ENCODE peak calls at places on chromosomes 7 and 10, in four cellular contexts. G, O, N and P are unnamed samples. For H3K4me1, the result is how much of the 10 kb centered on the place peaks cover.

GRCh38 chr10:22016046-22016705 is 12.6 kb upstream of the DNAJC1 start:
- DNase-seq in G (no peak), O (no peak), N (no peak), P (no peak)

GRCh38 chr7:34991938-34992840 is 45.1 kb downstream of the DPY19L1 start:
- DNase-seq in G (peak), O (no peak), N (no peak), P (no peak)

GRCh38 chr7:55162476-55162875 is 143.7 kb downstream of the EGFR start:
- DNase-seq in O (no peak), G (no peak), N (no peak), P (no peak)

GRCh38 chr7:93856319-93856718 is 34.2 kb downstream of the TFPI2 start:
- DNase-seq in O (no peak), G (no peak), N (no peak), P (no peak)

GRCh38 chr10:93941603-93942002 is 47.8 kb downstream of the SLC35G1 start:
- DNase-seq in O (no peak), G (no peak), N (no peak), P (no peak)

GRCh38 chr10:98967601-98968000 is 268.1 kb downstream of the HPSE2 start:
- DNase-seq in O (no peak), N (no peak), G (no peak), P (no peak)

GRCh38 chr7:126783613-126784012 is 469.1 kb downstream of the GRM8 start:
- DNase-seq in G (no peak), N (no peak), O (no peak), P (no peak)

GRCh38 chr7:139562972-139563565 is 39.6 kb downstream of the CLEC2L start:
- DNase-seq in G (no peak), N (no peak), O (no peak), P (no peak)

GRCh38 chr10:15451137-15452094 is 80.3 kb upstream of the FAM171A1 start:
- DNase-seq in O (no peak), N (no peak), G (no peak), P (no peak)

GRCh38 chr7:158734861-158735260 is 30.3 kb upstream of the NCAPG2 start:
- DNase-seq in O (no peak), N (no peak), G (no peak), P (no peak)

GRCh38 chr10:121232494-121232893 is 365.8 kb downstream of the FGFR2 start:
- DNase-seq in O (no peak), N (no peak), G (no peak), P (no peak)

GRCh38 chr10:127196227-127196954 is at the start of gene INSYN2A:
- DNase-seq in N (peak), G (peak), O (no peak), P (no peak)

GRCh38 chr7:20352573-20353304 is 22.0 kb downstream of the ITGB8 start:
- DNase-seq in O (no peak), N (peak), G (no peak), P (no peak)

GRCh38 chr10:86363184-86363832 is 3.3 kb downstream of the GRID1 start:
- DNase-seq in N (peak), O (peak), G (no peak), P (peak)

GRCh38 chr10:65194555-65194954 is 1673.4 kb downstream of the REEP3 start:
- DNase-seq in N (no peak), O (no peak), G (no peak), P (no peak)

GRCh38 chr7:98372993-98373392 is 27.9 kb downstream of the BAIAP2L1 start:
- DNase-seq in G (no peak), N (no peak), O (no peak), P (no peak)

GRCh38 chr7:114921636-114922150 is at the start of gene MDFIC:
- DNase-seq in O (no peak), G (peak), N (peak), P (no peak)

GRCh38 chr10:73253226-73253557 is 748 bp upstream of the MRPS16 start:
- DNase-seq in G (no peak), N (peak), O (no peak), P (no peak)

GRCh38 chr10:88791924-88792323 is 10.6 kb upstream of the LIPM start:
- DNase-seq in N (peak), O (no peak), G (no peak), P (no peak)

GRCh38 chr10:62149621-62150020 is 119.0 kb downstream of the RTKN2 start:
- DNase-seq in N (no peak), G (no peak), O (no peak), P (no peak)

GRCh38 chr7:3301831-3302618 is 973 bp downstream of the SDK1 start:
- DNase-seq in N (peak), O (peak), G (no peak), P (no peak)

GRCh38 chr7:29177963-29178612 is 16.5 kb upstream of the CHN2 start:
- DNase-seq in G (peak), O (peak), N (no peak), P (peak)

GRCh38 chr10:21732067-21732772 is 198.2 kb downstream of the MLLT10 start:
- DNase-seq in G (peak), O (peak), N (peak), P (no peak)

GRCh38 chr10:114874827-114875541 is 53.4 kb downstream of the FHIP2A start:
- DNase-seq in G (no peak), O (no peak), N (no peak), P (no peak)

GRCh38 chr10:133372507-133372906 is 647 bp downstream of the ECHS1 start:
- DNase-seq in G (peak), N (no peak), O (no peak), P (no peak)

GRCh38 chr10:104151737-104152136 is 29.8 kb downstream of the SFR1 start:
- DNase-seq in N (no peak), G (no peak), O (no peak), P (no peak)

GRCh38 chr10:63636812-63637211 is 115.6 kb downstream of the REEP3 start:
- DNase-seq in O (no peak), G (no peak), N (no peak), P (no peak)

GRCh38 chr10:116026315-116026714 is 246.7 kb downstream of the GFRA1 start:
- DNase-seq in N (peak), O (no peak), G (no peak), P (no peak)

GRCh38 chr10:21525367-21526183 is at the start of gene SKIDA1:
- DNase-seq in O (peak), N (peak), G (peak), P (peak)

GRCh38 chr10:16466001-16466400 is 29.2 kb downstream of the PTER start:
- DNase-seq in O (no peak), G (no peak), N (no peak), P (no peak)

GRCh38 chr7:79933144-79933543 is 201.5 kb upstream of the GNAI1 start:
- DNase-seq in N (no peak), O (no peak), G (no peak), P (no peak)

GRCh38 chr7:18890134-18890533 is 227.3 kb downstream of the TWIST1 start:
- DNase-seq in N (no peak), G (no peak), O (no peak), P (no peak)

GRCh38 chr7:18890885-18891621 is 226.4 kb downstream of the TWIST1 start:
- DNase-seq in N (no peak), G (no peak), O (no peak), P (no peak)

GRCh38 chr7:18895456-18895855 is 222.0 kb downstream of the TWIST1 start:
- DNase-seq in G (no peak), O (no peak), N (peak), P (no peak)

GRCh38 chr7:18894155-18894554 is 223.3 kb downstream of the TWIST1 start:
- DNase-seq in N (no peak), O (no peak), G (no peak), P (no peak)

DNA sequence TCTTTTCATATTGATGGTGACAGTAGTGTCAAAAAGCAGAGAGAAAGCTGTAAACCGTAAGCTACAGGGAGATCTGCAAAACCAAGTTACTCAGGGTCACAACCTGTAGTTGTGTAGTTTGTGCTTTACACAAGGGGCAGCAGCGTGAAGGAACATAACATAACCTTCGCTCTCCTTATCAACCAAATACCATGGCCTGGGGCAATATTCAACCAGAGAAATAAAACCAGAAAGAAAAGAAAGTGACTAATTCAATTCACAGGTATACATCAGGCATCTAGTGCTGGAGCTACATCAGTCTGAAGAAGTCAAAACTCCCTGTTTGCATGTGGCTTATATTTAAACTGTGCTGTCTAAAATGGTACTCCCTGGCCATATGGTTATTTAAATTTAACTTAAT is 224.3 kb downstream of the TWIST1 start:
- DNase-seq in N (no peak), G (no peak), O (no peak), P (no peak)
- H3K4me1 ChIP-seq in N (under half), G (under half), O (under half), P (under half)

DNA sequence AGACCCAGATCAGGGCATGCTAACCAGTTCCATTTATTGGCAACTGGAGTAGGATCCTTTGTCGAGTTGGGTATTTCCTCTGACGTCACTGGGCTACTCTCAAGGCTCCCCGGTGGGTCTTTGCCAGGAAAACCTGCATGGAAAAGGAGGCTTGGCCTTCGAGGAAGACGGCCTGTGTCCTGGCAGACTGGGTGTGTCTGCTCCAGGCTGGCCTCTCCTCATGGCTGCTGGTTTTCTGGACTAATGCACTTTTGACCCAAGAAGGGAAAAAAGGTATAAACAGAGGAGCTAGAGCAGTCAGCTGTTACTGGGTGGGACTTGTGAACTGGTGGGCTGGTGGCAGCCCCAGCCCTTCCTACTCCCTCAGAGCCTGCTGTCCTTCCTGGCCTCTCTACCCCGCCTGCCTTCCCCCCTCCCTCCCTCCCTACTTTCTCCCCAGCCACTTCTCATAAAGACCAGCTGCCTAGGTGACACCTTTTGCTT is 102.0 kb upstream of the MKLN1 start:
- DNase-seq in N (peak), O (peak), G (peak), P (peak)
- TF ChIP-seq EP300 in N (no peak), O (peak), G (peak), P (peak)

GRCh38 chr7:107971613-107972012 is 31.3 kb downstream of the LAMB1 start:
- DNase-seq in N (no peak), G (no peak), O (peak), P (no peak)
- H3K4me1 ChIP-seq in N (under half), G (under half), O (under half), P (under half)

GRCh38 chr10:51654918-51655317 is 44.5 kb downstream of the CSTF2T start:
- DNase-seq in G (no peak), N (no peak), O (no peak), P (no peak)

GRCh38 chr10:51651063-51651462 is 48.3 kb downstream of the CSTF2T start:
- DNase-seq in G (no peak), N (no peak), O (no peak), P (no peak)

GRCh38 chr10:51649064-51649463 is 50.3 kb downstream of the CSTF2T start:
- DNase-seq in O (no peak), N (no peak), G (no peak), P (no peak)

GRCh38 chr10:51656467-51656866 is 42.9 kb downstream of the CSTF2T start:
- DNase-seq in G (no peak), O (no peak), N (no peak), P (no peak)

DNA sequence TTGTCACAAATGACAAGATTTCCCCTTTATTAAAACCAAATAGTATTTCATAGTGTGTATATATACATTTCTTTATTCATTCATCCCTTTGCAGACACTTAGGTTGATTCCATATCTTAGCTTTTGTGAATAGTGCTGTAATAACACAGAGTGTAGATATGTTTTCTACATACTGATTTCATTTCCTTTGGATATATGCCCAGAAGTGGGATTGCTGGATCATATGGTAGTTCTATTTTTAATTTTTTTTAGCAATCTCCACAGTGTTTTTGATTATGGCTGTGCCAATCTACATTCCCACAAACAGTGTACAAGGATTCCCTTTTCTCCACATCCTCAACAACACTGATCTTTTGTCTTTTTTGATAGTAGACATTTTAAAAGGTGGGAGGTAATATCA is 46.4 kb downstream of the CSTF2T start:
- DNase-seq in G (no peak), O (no peak), N (no peak), P (no peak)
- TF ChIP-seq EP300 in G (no peak), O (no peak), N (no peak), P (no peak)

DNA sequence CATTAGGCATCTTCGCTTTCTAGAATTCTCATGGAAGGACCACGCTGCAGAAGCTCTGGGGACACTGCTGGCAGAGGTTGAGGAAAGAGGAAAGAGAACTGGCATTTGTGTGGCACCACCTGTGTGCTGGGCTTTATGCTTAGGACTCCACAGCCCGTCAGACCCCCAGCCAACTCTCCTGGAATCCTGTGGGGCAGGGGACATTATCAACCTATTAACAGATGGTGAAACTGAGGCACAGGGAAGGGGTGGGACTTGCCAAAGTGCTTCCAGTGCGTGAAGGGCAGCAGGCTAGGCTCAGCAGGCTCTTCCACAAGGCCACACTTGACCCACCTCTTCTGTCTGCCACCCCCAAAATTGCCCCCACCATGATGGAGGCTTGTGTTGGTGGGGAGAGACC is 46.8 kb downstream of the ZCCHC24 start:
- DNase-seq in G (no peak), O (no peak), N (no peak), P (no peak)
- H3K4me1 ChIP-seq in G (half or more), O (under half), N (under half), P (under half)

GRCh38 chr7:1187127-1187526 is 27.1 kb upstream of the ZFAND2A start:
- DNase-seq in O (no peak), G (no peak), N (no peak), P (no peak)
- TF ChIP-seq EP300 in O (no peak), G (no peak), N (no peak), P (no peak)

DNA sequence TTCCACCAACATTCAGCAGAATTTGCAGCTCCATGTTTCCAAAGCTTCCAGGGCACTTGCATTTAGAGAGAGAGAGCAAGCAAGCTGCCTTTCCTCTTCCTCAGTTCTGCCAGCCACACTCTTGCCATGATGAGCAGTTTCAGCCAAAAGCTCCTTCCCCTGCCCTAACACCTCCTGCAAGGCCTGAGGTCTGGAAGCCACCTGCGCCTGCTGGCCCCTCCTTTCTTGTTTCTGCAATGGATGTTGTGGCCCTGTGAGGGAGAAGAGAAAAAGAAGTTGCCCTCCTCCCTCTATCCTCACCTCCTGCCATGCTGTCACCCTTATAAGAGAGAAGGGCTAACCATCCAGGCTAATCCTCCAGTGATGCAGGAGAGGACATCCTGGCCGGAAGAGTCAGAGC is 48.7 kb downstream of the IKZF1 start:
- DNase-seq in O (no peak), G (no peak), N (no peak), P (no peak)
- H3K4me1 ChIP-seq in O (under half), G (under half), N (under half), P (under half)